ENCODE peak calls at places on chromosomes 7 and 10, in seven cellular contexts. T, P, F, N, L, H and Q are unnamed samples.

GRCh38 chr7:130996841-130997231 is 262.8 kb upstream of the KLF14 start:
- DNase-seq in T (peak; percentile 61), P (peak; percentile 71), F (peak; percentile 56), N (no peak), L (no peak), H (peak; percentile 70), Q (no peak)

GRCh38 chr10:58189269-58189668 is 78.4 kb downstream of the IPMK start:
- DNase-seq in T (peak; percentile 76), P (peak; percentile 8), F (no peak), N (no peak), L (no peak), H (no peak), Q (peak; percentile 37)

GRCh38 chr7:25861704-25862253 is 290.2 kb upstream of the NFE2L3 start:
- DNase-seq in T (no peak), P (no peak), F (no peak), N (no peak), L (no peak), H (no peak), Q (no peak)

GRCh38 chr7:104973909-104974415 is 40.0 kb upstream of the KMT2E start:
- DNase-seq in T (peak; percentile 92), P (no peak), F (no peak), N (no peak), L (no peak), H (no peak), Q (no peak)

GRCh38 chr10:96880575-96880974 is 48.5 kb downstream of the LCOR start:
- DNase-seq in T (no peak), P (no peak), F (no peak), N (no peak), L (no peak), H (no peak), Q (no peak)

GRCh38 chr7:102284891-102285540 is 1.7 kb upstream of the SH2B2 start:
- DNase-seq in T (no peak), P (no peak), F (peak; percentile 89), N (no peak), L (peak; percentile 89), H (no peak), Q (no peak)

GRCh38 chr7:96985992-96986391 is 19.4 kb upstream of the DLX6 start:
- DNase-seq in T (no peak), P (no peak), F (no peak), N (no peak), L (no peak), H (no peak), Q (no peak)

GRCh38 chr10:117627561-117627960 is 85.0 kb downstream of the EMX2 start:
- DNase-seq in T (no peak), P (no peak), F (no peak), N (no peak), L (no peak), H (no peak), Q (no peak)

GRCh38 chr7:27130540-27131389 is at the start of gene HOXA4:
- DNase-seq in T (peak; percentile 83), P (peak; percentile 91), F (peak; percentile 89), N (peak; percentile 89), L (peak; percentile 93), H (peak; percentile 95), Q (no peak)

GRCh38 chr7:118153551-118154177 is 30.3 kb upstream of the LSM8 start:
- DNase-seq in T (peak; percentile 33), P (peak; percentile 49), F (no peak), N (peak; percentile 72), L (no peak), H (no peak), Q (no peak)

GRCh38 chr10:118754132-118754555 is 626 bp downstream of the CACUL1 start:
- DNase-seq in T (no peak), P (peak; percentile 72), F (peak; percentile 67), N (peak; percentile 78), L (peak; percentile 81), H (peak; percentile 73), Q (no peak)

GRCh38 chr7:37107047-37107446 is 341.6 kb downstream of the ELMO1 start:
- DNase-seq in T (no peak), P (no peak), F (no peak), N (no peak), L (no peak), H (no peak), Q (no peak)

GRCh38 chr10:123427386-123427785 is 238.8 kb upstream of the GPR26 start:
- DNase-seq in T (no peak), P (peak; percentile 20), F (peak; percentile 69), N (peak; percentile 27), L (no peak), H (no peak), Q (no peak)

GRCh38 chr10:110069502-110069982 is 61.8 kb downstream of the ADD3 start:
- DNase-seq in T (no peak), P (no peak), F (no peak), N (peak; percentile 22), L (no peak), H (no peak), Q (no peak)

GRCh38 chr10:51743146-51743545 is 43.8 kb upstream of the CSTF2T start:
- DNase-seq in T (no peak), P (no peak), F (no peak), N (peak; percentile 13), L (no peak), H (no peak), Q (no peak)

GRCh38 chr10:70578371-70578947 is 24.1 kb downstream of the PRF1 start:
- DNase-seq in T (peak; percentile 56), P (no peak), F (no peak), N (no peak), L (peak; percentile 9), H (no peak), Q (peak; percentile 45)

GRCh38 chr10:43691503-43691902 is 42.8 kb upstream of the ZNF32 start:
- DNase-seq in T (peak; percentile 23), P (no peak), F (no peak), N (no peak), L (no peak), H (no peak), Q (no peak)

GRCh38 chr10:3623746-3624145 is 161.3 kb downstream of the KLF6 start:
- DNase-seq in T (peak; percentile 87), P (no peak), F (no peak), N (peak; percentile 28), L (no peak), H (no peak), Q (peak; percentile 59)

GRCh38 chr7:38659931-38660330 is 28.8 kb upstream of the AMPH start:
- DNase-seq in T (no peak), P (no peak), F (no peak), N (no peak), L (no peak), H (no peak), Q (no peak)

GRCh38 chr7:137488038-137488437 is 144.5 kb upstream of the PTN start:
- DNase-seq in T (peak; percentile 45), P (no peak), F (no peak), N (peak; percentile 34), L (no peak), H (no peak), Q (no peak)

GRCh38 chr10:122132331-122132755 is 138.8 kb upstream of the BTBD16 start:
- DNase-seq in T (no peak), P (no peak), F (no peak), N (peak; percentile 66), L (no peak), H (no peak), Q (no peak)

GRCh38 chr7:97017197-97018125 is 7.2 kb downstream of the DLX5 start:
- DNase-seq in T (no peak), P (no peak), F (no peak), N (peak; percentile 12), L (no peak), H (no peak), Q (no peak)

GRCh38 chr10:128854965-128855364 is 612.1 kb upstream of the MGMT start:
- DNase-seq in T (no peak), P (peak; percentile 86), F (peak; percentile 81), N (peak; percentile 19), L (peak; percentile 86), H (no peak), Q (no peak)

GRCh38 chr7:134761206-134761786 is 18.1 kb upstream of the CALD1 start:
- DNase-seq in T (no peak), P (no peak), F (no peak), N (no peak), L (no peak), H (no peak), Q (no peak)

GRCh38 chr10:13834581-13835286 is 248.0 kb downstream of the PRPF18 start:
- DNase-seq in T (peak; percentile 52), P (no peak), F (no peak), N (peak; percentile 46), L (no peak), H (no peak), Q (no peak)

GRCh38 chr10:94042001-94042813 is 48.5 kb downstream of the PLCE1 start:
- DNase-seq in T (peak; percentile 79), P (peak; percentile 39), F (no peak), N (peak; percentile 61), L (no peak), H (no peak), Q (peak; percentile 18)
- H3K27ac ChIP-seq in T (no peak overlapping the region), P (peak overlapping the region; percentile 73), F (no peak overlapping the region), N (no peak overlapping the region), L (no peak overlapping the region), H (no peak overlapping the region), Q (no peak overlapping the region)

GRCh38 chr7:152553671-152554317 is 118.0 kb upstream of the KMT2C start:
- DNase-seq in T (no peak), P (no peak), F (no peak), N (peak; percentile 65), L (no peak), H (no peak), Q (no peak)
- H3K4me3 ChIP-seq in T (no peak overlapping the region), P (no peak overlapping the region), F (no peak overlapping the region), N (peak overlapping the region; percentile 33), L (no peak overlapping the region), H (no peak overlapping the region), Q (no peak overlapping the region)

DNA sequence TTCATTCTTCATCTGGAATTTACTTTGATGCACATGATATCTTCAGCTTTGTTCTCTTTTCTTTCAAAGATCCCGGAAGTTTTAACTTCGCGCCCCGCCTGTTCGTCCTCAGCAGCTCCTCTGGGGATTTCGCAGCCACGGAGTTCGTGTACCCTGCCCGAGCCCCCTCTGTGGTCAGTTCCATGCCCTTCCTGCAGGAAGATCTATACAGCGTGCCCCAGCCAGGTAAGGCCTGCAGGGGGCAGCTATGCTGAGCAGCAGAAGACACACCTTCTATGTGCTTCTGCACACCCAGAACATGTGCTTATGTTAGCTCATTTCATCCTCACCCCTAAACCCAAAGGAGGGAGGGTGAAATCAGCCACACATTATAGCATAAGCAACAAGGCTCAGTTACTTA is 79.7 kb upstream of the LYZL2 start:
- DNase-seq in T (no peak), P (no peak), F (no peak), N (peak; percentile 41), L (no peak), H (no peak), Q (no peak)
- TF ChIP-seq CTCF in T (no peak), P (no peak), F (no peak), N (peak; percentile 65), L (no peak), H (no peak), Q (no peak)

GRCh38 chr7:2299131-2299829 is 15.0 kb downstream of the SNX8 start:
- DNase-seq in T (peak; percentile 88), P (no peak), F (peak; percentile 77), N (no peak), L (peak; percentile 84), H (no peak), Q (no peak)

GRCh38 chr7:2296830-2297229 is 17.4 kb downstream of the SNX8 start:
- DNase-seq in T (no peak), P (no peak), F (no peak), N (no peak), L (no peak), H (no peak), Q (no peak)

GRCh38 chr7:2306688-2307087 is 7.6 kb downstream of the SNX8 start:
- DNase-seq in T (no peak), P (no peak), F (no peak), N (no peak), L (no peak), H (no peak), Q (no peak)

GRCh38 chr7:2299853-2300512 is 14.3 kb downstream of the SNX8 start:
- DNase-seq in T (no peak), P (no peak), F (no peak), N (no peak), L (no peak), H (no peak), Q (no peak)

GRCh38 chr7:2301510-2301860 is 12.8 kb downstream of the SNX8 start:
- DNase-seq in T (no peak), P (no peak), F (no peak), N (peak; percentile 90), L (no peak), H (no peak), Q (no peak)
- H3K27ac ChIP-seq in T (no peak overlapping the region), P (no peak overlapping the region), F (no peak overlapping the region), N (peak overlapping the region; percentile 90), L (no peak overlapping the region), H (no peak overlapping the region), Q (no peak overlapping the region)